ENCODE peak calls at places on chromosome 18, in six cellular contexts. P is PC-9, M is tibial artery, J is keratinocyte, D is HFFc6, K is astrocyte of the spinal cord. S is an unnamed sample.

GRCh38 chr18:46343940-46344372 is 239.8 kb downstream of the HAUS1 start:
- DNase-seq in J (no peak), M (no peak), P (no peak), D (no peak), K (no peak), S (no peak)

GRCh38 chr18:36341944-36342343 is 44.4 kb downstream of the FHOD3 start:
- DNase-seq in D (no peak), J (no peak), P (no peak), K (no peak), M (no peak), S (no peak)

GRCh38 chr18:28065031-28065792 is 111.7 kb downstream of the CDH2 start:
- DNase-seq in J (no peak), M (no peak), D (peak; percentile 93), K (peak; percentile 92), P (no peak), S (no peak)

GRCh38 chr18:77191241-77191751 is 58.4 kb upstream of the GALR1 start:
- DNase-seq in K (peak; percentile 52), M (no peak), J (no peak), P (no peak), D (no peak), S (no peak)

GRCh38 chr18:45370190-45371010 is 244.9 kb upstream of the SLC14A2 start:
- DNase-seq in P (no peak), J (no peak), M (no peak), D (no peak), K (no peak), S (no peak)

GRCh38 chr18:58337688-58338087 is 291.2 kb downstream of the ALPK2 start:
- DNase-seq in K (peak; percentile 49), D (no peak), J (no peak), M (no peak), P (no peak), S (no peak)

GRCh38 chr18:13276530-13277520 is 58.3 kb downstream of the LDLRAD4 start:
- DNase-seq in M (no peak), P (no peak), K (no peak), D (no peak), J (no peak), S (no peak)

GRCh38 chr18:43279015-43279758 is 1.9 kb upstream of the SYT4 start:
- DNase-seq in K (peak; percentile 25), M (no peak), D (no peak), P (no peak), J (no peak), S (no peak)

GRCh38 chr18:76537621-76538020 is 42.6 kb upstream of the ZNF516 start:
- DNase-seq in P (no peak), K (no peak), J (no peak), D (no peak), M (no peak), S (no peak)

GRCh38 chr18:59024829-59025228 is 114.9 kb upstream of the SEC11C start:
- DNase-seq in J (no peak), P (no peak), K (peak; percentile 33), M (peak; percentile 82), D (peak; percentile 25), S (no peak)

DNA sequence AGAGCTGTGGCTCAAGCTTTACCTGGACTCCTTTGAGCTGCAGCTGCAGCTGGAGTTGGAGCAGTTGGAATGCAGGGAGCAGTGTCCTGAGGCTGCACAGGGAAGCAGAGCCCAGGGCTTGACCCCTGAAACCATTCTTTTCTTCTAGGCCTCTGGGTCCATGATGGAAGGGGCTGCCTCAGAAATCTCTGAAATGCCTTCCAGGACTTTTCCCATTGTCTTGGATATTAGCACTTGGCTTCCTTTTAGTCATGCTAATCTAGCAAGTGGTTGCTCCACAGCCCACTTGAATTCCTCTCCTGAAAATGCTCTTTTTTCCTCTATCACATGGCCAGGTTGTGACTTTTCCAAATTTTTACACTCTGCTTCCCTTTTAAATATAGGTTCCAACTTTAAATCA is 108.6 kb upstream of the RNF152 start:
- DNase-seq in D (no peak), P (no peak), K (no peak), J (no peak), M (no peak), S (no peak)
- TF ChIP-seq CTCF in D (no peak), P (no peak), K (no peak), J (no peak), M (no peak), S (no peak)

DNA sequence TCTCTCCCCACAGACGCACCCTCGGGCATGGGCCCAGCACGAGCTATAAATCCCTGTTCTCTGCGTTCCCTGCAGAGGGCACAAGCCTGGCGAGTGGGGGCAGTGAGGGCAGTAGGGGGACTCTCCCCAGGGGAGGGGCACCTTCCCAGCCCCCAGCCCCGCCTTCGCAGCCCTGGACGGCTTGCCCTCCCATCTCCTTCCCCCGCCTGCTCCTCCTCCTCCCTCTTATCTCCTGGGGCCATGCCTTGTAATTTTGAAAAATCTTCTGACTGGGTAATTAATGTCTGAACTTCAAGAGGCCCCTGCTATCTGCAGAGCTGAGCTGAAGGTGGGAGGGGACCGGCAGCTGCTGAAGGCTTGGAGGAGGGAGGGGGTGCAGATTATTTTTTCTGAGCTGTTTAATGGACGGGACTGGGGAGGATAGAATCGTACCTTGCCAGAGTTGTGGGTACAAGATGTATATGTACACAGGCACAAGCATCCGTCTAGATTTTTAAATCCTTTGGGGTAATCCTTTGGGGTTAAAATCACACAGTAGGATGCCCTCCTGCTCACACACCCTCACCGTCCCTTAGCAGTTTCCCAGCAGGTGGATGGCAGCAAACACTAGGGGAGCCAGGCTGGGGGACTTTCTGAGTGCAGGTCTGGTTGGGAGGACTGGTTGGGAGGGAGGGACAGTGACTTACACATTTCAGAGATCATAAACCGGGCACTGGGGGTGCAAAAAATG is 121.9 kb downstream of the SMAD7 start:
- DNase-seq in D (no peak), J (no peak), P (no peak), K (no peak), M (peak; percentile 72), S (no peak)
- TF ChIP-seq CTCF in D (no peak), J (no peak), P (no peak), K (no peak), M (no peak), S (no peak)

GRCh38 chr18:62187543-62188378 is 706 bp downstream of the RELCH start:
- DNase-seq in K (peak; percentile 29), P (peak; percentile 10), M (peak; percentile 65), J (no peak), D (peak; percentile 23), S (peak; percentile 55)
- TF ChIP-seq CTCF in K (no peak), P (no peak), M (no peak), J (no peak), D (peak; percentile 59), S (no peak)

GRCh38 chr18:54060343-54061005 is 164.0 kb downstream of the MBD2 start:
- DNase-seq in M (no peak), P (no peak), D (no peak), K (no peak), J (no peak), S (no peak)
- TF ChIP-seq CTCF in M (no peak), P (no peak), D (no peak), K (no peak), J (no peak), S (no peak)

DNA sequence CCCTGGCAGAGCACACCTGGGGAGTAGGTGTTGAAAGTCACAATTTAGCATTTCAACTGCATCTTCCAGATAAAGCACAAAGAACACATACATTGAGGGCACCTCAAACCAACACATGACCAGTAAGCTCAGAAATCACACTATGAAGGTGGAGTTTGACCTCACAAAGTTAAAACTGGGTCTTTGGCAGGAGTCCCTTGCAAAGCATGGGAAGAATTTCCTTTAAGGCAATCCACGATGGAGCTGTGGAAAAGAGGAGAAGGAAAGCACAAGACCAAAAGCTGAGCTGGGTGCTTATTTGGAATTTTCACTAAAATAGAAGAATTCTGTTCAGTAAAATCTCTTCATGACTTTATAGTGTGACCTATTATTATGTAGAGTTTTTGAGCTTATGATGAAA is 212.9 kb upstream of the APCDD1 start:
- DNase-seq in P (no peak), D (no peak), J (no peak), M (no peak), K (no peak), S (no peak)
- TF ChIP-seq CTCF in P (no peak), D (no peak), J (no peak), M (no peak), K (no peak), S (no peak)

DNA sequence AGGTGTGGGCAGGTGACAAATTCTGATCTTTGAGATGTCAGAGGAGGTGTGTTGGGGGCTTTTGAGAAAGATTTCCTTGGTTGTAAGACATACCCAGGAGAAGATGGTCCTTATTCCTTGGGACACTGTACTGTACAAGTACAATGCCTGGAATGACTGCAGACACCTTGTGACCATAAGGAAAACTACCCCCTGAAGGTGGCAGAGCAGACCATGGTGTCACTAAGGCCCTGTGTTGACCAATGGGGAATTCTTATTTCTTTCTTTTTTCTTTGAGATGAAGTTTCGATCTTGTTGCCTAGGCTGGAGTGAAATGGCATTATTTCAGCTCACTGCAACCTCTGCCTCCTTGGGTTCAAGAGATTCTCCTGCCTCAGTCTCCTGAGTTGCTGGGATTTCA is 4.4 kb upstream of the ANKRD29 start:
- DNase-seq in K (no peak), M (no peak), P (no peak), J (no peak), D (no peak), S (no peak)
- TF ChIP-seq CTCF in K (no peak), M (no peak), P (no peak), J (no peak), D (no peak), S (no peak)